ENCODE peak calls at places on chromosome 22, in four cellular contexts. J, Q, D and N are unnamed samples.

GRCh38 chr22:42883121-42883520 is 26.0 kb upstream of the ARFGAP3 start:
- DNase-seq in J (no peak), Q (no peak), D (no peak), N (no peak)

GRCh38 chr22:48670317-48670716 is 1157.4 kb downstream of the BRD1 start:
- DNase-seq in J (no peak), Q (no peak), D (no peak), N (no peak)

GRCh38 chr22:42651134-42651533 is 1.9 kb upstream of the CYB5R3 start:
- DNase-seq in J (no peak), Q (no peak), D (peak), N (peak)

GRCh38 chr22:38792833-38793232 is 1.1 kb downstream of the DNAL4 start:
- DNase-seq in J (no peak), Q (no peak), D (no peak), N (no peak)

GRCh38 chr22:39087881-39088687 is 9.0 kb upstream of the APOBEC3H start:
- DNase-seq in J (no peak), Q (no peak), D (no peak), N (no peak)

GRCh38 chr22:40345801-40346177 is 511 bp upstream of the ADSL start:
- DNase-seq in J (peak), Q (peak), D (no peak), N (peak)

GRCh38 chr22:35266277-35266676 is 9.0 kb downstream of the HMGXB4 start:
- DNase-seq in J (no peak), Q (no peak), D (no peak), N (no peak)

GRCh38 chr22:19811811-19812771 is 42.6 kb downstream of the GNB1L start:
- DNase-seq in J (no peak), Q (no peak), D (no peak), N (no peak)

GRCh38 chr22:19995611-19996339 is 20.8 kb downstream of the ARVCF start:
- DNase-seq in J (no peak), Q (no peak), D (no peak), N (no peak)

GRCh38 chr22:34297536-34298120 is 377.4 kb upstream of the LARGE1 start:
- DNase-seq in J (no peak), Q (no peak), D (no peak), N (no peak)

GRCh38 chr22:28799125-28799833 is 1.1 kb downstream of the XBP1 start:
- DNase-seq in J (peak), Q (peak), D (peak), N (peak)

GRCh38 chr22:28547132-28547842 is 132.4 kb downstream of the TTC28 start:
- DNase-seq in J (no peak), Q (no peak), D (peak), N (no peak)

GRCh38 chr22:21904250-21904789 is 36.9 kb upstream of the MAPK1 start:
- DNase-seq in J (no peak), Q (no peak), D (no peak), N (no peak)

GRCh38 chr22:38866399-38867123 is 5.5 kb downstream of the CBX6 start:
- DNase-seq in J (no peak), Q (no peak), D (no peak), N (no peak)

GRCh38 chr22:46010177-46010867 is 33.4 kb upstream of the WNT7B start:
- DNase-seq in J (no peak), Q (no peak), D (no peak), N (no peak)

GRCh38 chr22:25845985-25846745 is 104.2 kb downstream of the MYO18B start:
- DNase-seq in J (no peak), Q (peak), D (no peak), N (no peak)

GRCh38 chr22:44672632-44673031 is 29.4 kb upstream of the PRR5 start:
- DNase-seq in J (no peak), Q (no peak), D (no peak), N (no peak)

GRCh38 chr22:42925598-42925997 is 68.5 kb upstream of the ARFGAP3 start:
- DNase-seq in J (peak), Q (no peak), D (no peak), N (no peak)

GRCh38 chr22:47458348-47458747 is 695.9 kb downstream of the TBC1D22A start:
- DNase-seq in J (no peak), Q (no peak), D (no peak), N (no peak)

GRCh38 chr22:49996192-49996531 is 16.4 kb downstream of the IL17REL start:
- DNase-seq in J (no peak), Q (no peak), D (no peak), N (no peak)

GRCh38 chr22:37796079-37796478 is 11.7 kb upstream of the GCAT start:
- DNase-seq in J (no peak), Q (no peak), D (no peak), N (no peak)

GRCh38 chr22:26648011-26648497 is 9.3 kb upstream of the MIAT start:
- DNase-seq in J (peak), Q (no peak), D (no peak), N (no peak)

GRCh38 chr22:40033586-40034380 is 39.0 kb downstream of the FAM83F start:
- DNase-seq in J (no peak), Q (no peak), D (no peak), N (no peak)

GRCh38 chr22:27060188-27060587 is 402.8 kb downstream of the MIAT start:
- DNase-seq in J (no peak), Q (no peak), D (no peak), N (no peak)

GRCh38 chr22:19815823-19816290 is 38.8 kb downstream of the GNB1L start:
- DNase-seq in J (no peak), Q (no peak), D (no peak), N (no peak)

GRCh38 chr22:21444701-21445436 is 22.3 kb upstream of the TMEM191C start:
- DNase-seq in J (no peak), Q (no peak), D (no peak), N (no peak)

GRCh38 chr22:44682556-44683168 is 19.3 kb upstream of the PRR5 start:
- DNase-seq in J (no peak), Q (no peak), D (no peak), N (no peak)

GRCh38 chr22:50022171-50022819 is 9.7 kb upstream of the IL17REL start:
- DNase-seq in J (no peak), Q (no peak), D (no peak), N (no peak)

GRCh38 chr22:42000466-42000865 is 1.9 kb downstream of the WBP2NL start:
- DNase-seq in J (no peak), Q (no peak), D (no peak), N (no peak)

GRCh38 chr22:23281406-23282088 is 101.2 kb downstream of the BCR start:
- DNase-seq in J (peak), Q (peak), D (peak), N (peak)

GRCh38 chr22:38012604-38013072 is 28.3 kb upstream of the SOX10 start:
- DNase-seq in J (peak), Q (no peak), D (no peak), N (no peak)

GRCh38 chr22:50505776-50506610 is 1.5 kb downstream of the LMF2 start:
- DNase-seq in J (no peak), Q (no peak), D (no peak), N (no peak)

GRCh38 chr22:26342719-26343449 is 86.2 kb upstream of the ASPHD2 start:
- DNase-seq in J (no peak), Q (no peak), D (no peak), N (no peak)

DNA sequence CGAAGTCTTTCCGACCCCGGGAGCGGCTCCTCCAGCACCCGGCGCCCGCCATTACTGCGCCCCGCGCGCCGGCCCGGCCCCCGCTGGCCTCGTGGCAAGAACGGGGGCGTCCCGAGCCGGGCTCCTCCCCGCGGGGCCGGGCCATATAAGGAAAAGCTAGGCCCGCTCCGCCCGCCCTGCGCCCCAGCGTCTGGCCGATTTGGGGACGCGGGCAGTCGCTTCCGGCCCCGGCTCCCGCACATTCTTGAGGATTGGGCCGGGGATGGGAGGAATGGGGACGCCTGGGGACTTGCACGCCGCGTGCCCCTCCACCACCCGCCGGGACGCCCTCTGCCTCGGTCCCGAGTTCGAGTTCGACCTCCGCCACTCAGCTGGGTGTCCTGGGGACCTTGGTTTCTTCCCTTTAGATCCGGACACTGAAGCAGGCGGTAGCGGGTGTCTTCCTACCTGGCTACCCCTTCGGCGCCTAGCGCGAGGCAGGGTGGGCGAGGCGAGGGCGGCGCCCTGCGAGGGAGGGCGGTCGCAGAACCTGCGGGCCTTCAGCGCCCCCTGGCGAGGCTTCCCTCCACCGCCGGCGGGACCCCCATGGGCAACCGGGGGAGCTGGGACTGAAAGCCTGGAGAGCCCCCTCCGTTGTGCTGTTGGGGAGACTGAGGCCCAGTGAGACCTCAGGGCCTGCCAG is 3.8 kb downstream of the SMTN start:
- DNase-seq in J (peak), Q (peak), D (no peak), N (no peak)
- TF ChIP-seq POLR2A in J (peak), Q (peak), D (no peak), N (no peak)

GRCh38 chr22:36551096-36551495 is 22.1 kb upstream of the EIF3D start:
- DNase-seq in J (no peak), Q (no peak), D (no peak), N (no peak)

GRCh38 chr22:36546092-36546804 is 17.3 kb upstream of the EIF3D start:
- DNase-seq in J (peak), Q (peak), D (peak), N (no peak)

GRCh38 chr22:36546932-36547331 is 18.0 kb upstream of the EIF3D start:
- DNase-seq in J (no peak), Q (no peak), D (peak), N (no peak)

GRCh38 chr22:36549033-36549432 is 20.1 kb upstream of the EIF3D start:
- DNase-seq in J (no peak), Q (no peak), D (no peak), N (no peak)

DNA sequence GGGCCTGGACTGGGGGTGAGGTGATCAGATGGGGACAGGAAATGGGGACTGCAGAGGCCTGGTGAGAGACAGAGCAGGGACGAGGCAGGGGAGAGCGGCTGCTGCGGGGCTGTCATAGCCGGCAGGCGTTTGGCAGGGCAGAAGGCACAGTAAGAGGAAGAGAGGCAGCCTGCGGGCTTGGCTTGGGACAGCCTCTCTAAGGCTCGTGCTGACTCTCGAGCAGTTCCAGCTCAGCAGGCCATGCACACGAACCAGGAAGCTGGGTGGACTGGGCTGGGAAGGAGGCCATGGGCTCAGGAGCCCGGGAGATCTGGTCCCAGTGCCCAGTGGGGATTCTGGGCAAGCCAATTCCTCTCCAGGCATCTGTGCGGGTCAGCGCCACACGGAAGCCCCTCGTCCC is 19.6 kb upstream of the EIF3D start:
- DNase-seq in J (no peak), Q (no peak), D (no peak), N (no peak)
- TF ChIP-seq POLR2A in J (no peak), Q (no peak), D (no peak), N (no peak)

DNA sequence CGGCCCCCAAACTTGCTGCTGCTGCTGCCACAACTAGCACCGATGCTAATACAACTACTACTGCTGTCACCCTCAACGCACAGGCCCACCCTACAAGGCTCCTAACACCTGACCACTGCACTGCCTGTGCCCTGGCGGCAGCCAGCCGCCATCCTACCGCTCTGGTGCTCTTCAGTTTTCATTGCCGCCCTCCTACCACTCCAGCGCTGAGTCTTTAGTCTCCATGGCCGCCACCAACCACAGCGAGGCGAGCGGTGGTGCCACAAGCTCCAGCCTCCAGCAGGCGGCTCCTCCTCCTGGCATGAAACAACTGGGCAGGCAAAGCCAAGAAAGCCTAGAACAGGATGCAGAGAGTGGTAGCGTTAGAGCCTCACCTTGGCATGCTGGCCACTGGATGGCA is 5.0 kb upstream of the RFPL3 start:
- DNase-seq in J (no peak), Q (no peak), D (no peak), N (no peak)
- TF ChIP-seq POLR2A in J (no peak), Q (no peak), D (no peak), N (no peak)

DNA sequence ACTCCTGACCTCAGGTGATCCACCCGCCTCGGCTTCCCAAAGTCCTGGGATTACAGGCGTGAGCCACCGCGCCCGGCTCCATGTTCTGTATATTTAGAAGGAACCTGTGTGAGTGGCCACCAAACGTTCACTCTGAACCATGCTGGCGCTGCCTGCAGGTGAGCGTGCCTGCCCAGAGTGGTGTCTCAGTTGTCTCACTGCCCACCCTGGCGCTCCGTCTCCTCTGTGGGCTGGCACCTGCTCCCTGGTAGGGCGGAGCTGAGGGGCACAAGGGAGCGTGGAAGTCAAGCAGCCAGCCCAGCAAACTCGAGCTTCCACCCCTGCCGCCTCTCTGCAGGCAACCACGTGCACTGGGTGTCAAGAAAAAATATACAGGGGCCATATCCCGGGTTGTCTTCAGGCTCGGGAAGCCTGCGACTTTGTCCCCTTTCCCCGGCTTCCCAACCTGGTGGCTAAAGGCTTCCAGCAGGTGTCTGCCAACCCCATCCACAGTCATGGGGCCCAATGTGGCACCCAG is 16.7 kb downstream of the TXN2 start:
- DNase-seq in J (no peak), Q (no peak), D (no peak), N (no peak)
- TF ChIP-seq POLR2A in J (no peak), Q (no peak), D (no peak), N (no peak)